ENCODE peak calls at places on chromosomes 2 and 18, in ten cellular contexts. Z, B, J, H, C, S, P, Q, U and V are unnamed samples.

GRCh38 chr18:31497711-31498449 is at the start of gene DSG2:
- DNase-seq in Z (no peak), B (peak; percentile 59), J (peak; percentile 81), H (peak; percentile 31), C (no peak), S (no peak), P (no peak), Q (no peak), U (peak; percentile 87), V (no peak)

GRCh38 chr2:3959372-3959771 is 256.0 kb downstream of the DCDC2C start:
- DNase-seq in Z (peak; percentile 27), B (peak; percentile 25), J (peak; percentile 24), H (peak; percentile 44), C (no peak), S (no peak), P (peak; percentile 7), Q (peak; percentile 8), U (peak; percentile 13), V (peak; percentile 42)

GRCh38 chr2:42708196-42708595 is 55.7 kb downstream of the OXER1 start:
- DNase-seq in Z (no peak), B (no peak), J (no peak), H (no peak), C (no peak), S (no peak), P (no peak), Q (no peak), U (no peak), V (no peak)

GRCh38 chr2:101406867-101407266 is 19.6 kb upstream of the CREG2 start:
- DNase-seq in Z (no peak), B (no peak), J (no peak), H (no peak), C (no peak), S (no peak), P (no peak), Q (no peak), U (no peak), V (no peak)

GRCh38 chr2:183224933-183225332 is 100.7 kb downstream of the NUP35 start:
- DNase-seq in Z (no peak), B (no peak), J (no peak), H (no peak), C (no peak), S (no peak), P (no peak), Q (no peak), U (no peak), V (no peak)

GRCh38 chr2:120428748-120429147 is 82.8 kb downstream of the INHBB start:
- DNase-seq in Z (no peak), B (no peak), J (no peak), H (no peak), C (no peak), S (no peak), P (no peak), Q (no peak), U (no peak), V (no peak)

GRCh38 chr2:42618972-42619371 is 50.5 kb downstream of the MTA3 start:
- DNase-seq in Z (no peak), B (no peak), J (no peak), H (no peak), C (no peak), S (no peak), P (no peak), Q (no peak), U (no peak), V (no peak)

GRCh38 chr18:72468011-72468710 is 76.0 kb downstream of the CBLN2 start:
- DNase-seq in Z (no peak), B (no peak), J (no peak), H (no peak), C (no peak), S (no peak), P (no peak), Q (no peak), U (no peak), V (peak; percentile 1)

GRCh38 chr2:84946204-84947009 is 24.6 kb upstream of the KCMF1 start:
- DNase-seq in Z (peak; percentile 96), B (peak; percentile 75), J (no peak), H (peak; percentile 45), C (peak; percentile 69), S (peak; percentile 34), P (peak; percentile 17), Q (peak; percentile 80), U (peak; percentile 87), V (peak; percentile 77)

GRCh38 chr2:232882085-232882484 is 12.0 kb downstream of the SNORC start:
- DNase-seq in Z (no peak), B (no peak), J (no peak), H (no peak), C (no peak), S (no peak), P (no peak), Q (no peak), U (no peak), V (no peak)

GRCh38 chr2:86788881-86789686 is 1.6 kb downstream of the CD8A start:
- DNase-seq in Z (no peak), B (no peak), J (peak; percentile 60), H (no peak), C (no peak), S (no peak), P (no peak), Q (no peak), U (no peak), V (no peak)

GRCh38 chr18:9570255-9570654 is 44.1 kb downstream of the PPP4R1 start:
- DNase-seq in Z (no peak), B (no peak), J (no peak), H (no peak), C (no peak), S (no peak), P (no peak), Q (no peak), U (no peak), V (no peak)

GRCh38 chr2:27855476-27855875 is 34.7 kb downstream of the RBKS start:
- DNase-seq in Z (no peak), B (no peak), J (no peak), H (no peak), C (no peak), S (no peak), P (no peak), Q (no peak), U (no peak), V (no peak)

GRCh38 chr18:23872701-23873550 is 141.6 kb upstream of the TTC39C start:
- DNase-seq in Z (peak; percentile 85), B (no peak), J (no peak), H (no peak), C (no peak), S (no peak), P (no peak), Q (no peak), U (peak; percentile 92), V (no peak)

GRCh38 chr2:66439291-66440010 is 4.5 kb downstream of the MEIS1 start:
- DNase-seq in Z (no peak), B (peak; percentile 14), J (peak; percentile 47), H (no peak), C (no peak), S (no peak), P (peak; percentile 32), Q (no peak), U (no peak), V (no peak)

GRCh38 chr2:230906471-230907230 is 18.4 kb downstream of the GPR55 start:
- DNase-seq in Z (no peak), B (no peak), J (no peak), H (no peak), C (no peak), S (no peak), P (no peak), Q (no peak), U (no peak), V (no peak)

GRCh38 chr2:236176417-236176816 is 8.2 kb upstream of the GBX2 start:
- DNase-seq in Z (no peak), B (no peak), J (no peak), H (no peak), C (no peak), S (no peak), P (no peak), Q (no peak), U (peak; percentile 49), V (peak; percentile 30)

GRCh38 chr2:102187191-102188150 is 648 bp downstream of the IL1RL2 start:
- DNase-seq in Z (no peak), B (no peak), J (peak; percentile 38), H (no peak), C (no peak), S (peak; percentile 38), P (peak; percentile 17), Q (no peak), U (no peak), V (no peak)

GRCh38 chr2:120760446-120761135 is 24.9 kb downstream of the GLI2 start:
- DNase-seq in Z (no peak), B (no peak), J (peak; percentile 52), H (no peak), C (no peak), S (no peak), P (no peak), Q (no peak), U (no peak), V (no peak)

GRCh38 chr2:118340103-118340502 is 251.8 kb downstream of the INSIG2 start:
- DNase-seq in Z (no peak), B (no peak), J (no peak), H (no peak), C (no peak), S (no peak), P (no peak), Q (no peak), U (no peak), V (no peak)

GRCh38 chr2:175690113-175690716 is 311.9 kb downstream of the LNPK start:
- DNase-seq in Z (peak; percentile 58), B (peak; percentile 6), J (peak; percentile 41), H (peak; percentile 15), C (peak; percentile 9), S (no peak), P (peak; percentile 79), Q (peak; percentile 53), U (peak; percentile 51), V (peak; percentile 81)

GRCh38 chr2:119227346-119227745 is 3.7 kb downstream of the STEAP3 start:
- DNase-seq in Z (no peak), B (no peak), J (no peak), H (no peak), C (no peak), S (no peak), P (no peak), Q (no peak), U (no peak), V (no peak)

GRCh38 chr18:60020107-60020925 is 120.5 kb downstream of the PMAIP1 start:
- DNase-seq in Z (no peak), B (no peak), J (peak; percentile 13), H (no peak), C (no peak), S (no peak), P (no peak), Q (no peak), U (no peak), V (peak; percentile 49)

GRCh38 chr18:55007582-55007981 is 48.3 kb upstream of the CCDC68 start:
- DNase-seq in Z (no peak), B (no peak), J (no peak), H (no peak), C (no peak), S (no peak), P (no peak), Q (no peak), U (no peak), V (no peak)

GRCh38 chr2:15633971-15634346 is 42.3 kb downstream of the DDX1 start:
- DNase-seq in Z (no peak), B (no peak), J (no peak), H (no peak), C (no peak), S (no peak), P (no peak), Q (no peak), U (no peak), V (no peak)